ENCODE peak calls at places on chromosomes 16 and 17, in nine cellular contexts. One of them, this sample, is unnamed.

GRCh38 chr16:84795338-84796053 is 24.3 kb upstream of the CRISPLD2 start:
- DNase-seq in CD8-positive, alpha-beta T cell: no peak
- DNase-seq in OCI-LY7: no peak
- DNase-seq in GM23248: peak
- DNase-seq in WERI-Rb-1: no peak
- DNase-seq in tibial artery: peak
- DNase-seq in tibial nerve: peak
- DNase-seq in suprapubic skin: peak
- DNase-seq in substantia nigra: no peak
- DNase-seq in this sample: peak

GRCh38 chr16:68993885-68994284 is 111.6 kb upstream of the HAS3 start:
- DNase-seq in CD8-positive, alpha-beta T cell: no peak
- DNase-seq in OCI-LY7: no peak
- DNase-seq in GM23248: peak
- DNase-seq in WERI-Rb-1: no peak
- DNase-seq in tibial artery: no peak
- DNase-seq in tibial nerve: no peak
- DNase-seq in suprapubic skin: no peak
- DNase-seq in substantia nigra: no peak
- DNase-seq in this sample: no peak

GRCh38 chr16:88854306-88855111 is 2.2 kb downstream of the GALNS start:
- DNase-seq in CD8-positive, alpha-beta T cell: peak
- DNase-seq in OCI-LY7: peak
- DNase-seq in GM23248: no peak
- DNase-seq in WERI-Rb-1: no peak
- DNase-seq in tibial artery: no peak
- DNase-seq in tibial nerve: no peak
- DNase-seq in suprapubic skin: no peak
- DNase-seq in substantia nigra: no peak
- DNase-seq in this sample: no peak

GRCh38 chr17:4872786-4873185 is 26.6 kb upstream of the C17orf107 start:
- DNase-seq in CD8-positive, alpha-beta T cell: no peak
- DNase-seq in OCI-LY7: no peak
- DNase-seq in GM23248: no peak
- DNase-seq in WERI-Rb-1: no peak
- DNase-seq in tibial artery: no peak
- DNase-seq in tibial nerve: no peak
- DNase-seq in suprapubic skin: no peak
- DNase-seq in substantia nigra: peak
- DNase-seq in this sample: no peak

GRCh38 chr16:81367821-81368220 is 53.1 kb downstream of the GAN start:
- DNase-seq in CD8-positive, alpha-beta T cell: no peak
- DNase-seq in OCI-LY7: no peak
- DNase-seq in GM23248: no peak
- DNase-seq in WERI-Rb-1: no peak
- DNase-seq in tibial artery: no peak
- DNase-seq in tibial nerve: no peak
- DNase-seq in suprapubic skin: no peak
- DNase-seq in substantia nigra: no peak
- DNase-seq in this sample: no peak

GRCh38 chr17:17792551-17793377 is 44.0 kb downstream of the SREBF1 start:
- DNase-seq in CD8-positive, alpha-beta T cell: peak
- DNase-seq in OCI-LY7: no peak
- DNase-seq in GM23248: peak
- DNase-seq in WERI-Rb-1: peak
- DNase-seq in tibial artery: no peak
- DNase-seq in tibial nerve: no peak
- DNase-seq in suprapubic skin: no peak
- DNase-seq in substantia nigra: peak
- DNase-seq in this sample: no peak

GRCh38 chr17:68061512-68062313 is 26.2 kb downstream of the KPNA2 start:
- DNase-seq in CD8-positive, alpha-beta T cell: no peak
- DNase-seq in OCI-LY7: no peak
- DNase-seq in GM23248: peak
- DNase-seq in WERI-Rb-1: no peak
- DNase-seq in tibial artery: no peak
- DNase-seq in tibial nerve: no peak
- DNase-seq in suprapubic skin: peak
- DNase-seq in substantia nigra: no peak
- DNase-seq in this sample: no peak

GRCh38 chr16:66660422-66661209 is 35.9 kb downstream of the CMTM4 start:
- DNase-seq in CD8-positive, alpha-beta T cell: no peak
- DNase-seq in OCI-LY7: no peak
- DNase-seq in GM23248: peak
- DNase-seq in WERI-Rb-1: peak
- DNase-seq in tibial artery: peak
- DNase-seq in tibial nerve: peak
- DNase-seq in suprapubic skin: no peak
- DNase-seq in substantia nigra: peak
- DNase-seq in this sample: peak

GRCh38 chr16:72481419-72481818 is 309.5 kb upstream of the PMFBP1 start:
- DNase-seq in CD8-positive, alpha-beta T cell: no peak
- DNase-seq in OCI-LY7: no peak
- DNase-seq in GM23248: peak
- DNase-seq in WERI-Rb-1: no peak
- DNase-seq in tibial artery: no peak
- DNase-seq in tibial nerve: no peak
- DNase-seq in suprapubic skin: no peak
- DNase-seq in substantia nigra: no peak
- DNase-seq in this sample: no peak

GRCh38 chr16:3783516-3783915 is 66.2 kb upstream of the TRAP1 start:
- DNase-seq in CD8-positive, alpha-beta T cell: no peak
- DNase-seq in OCI-LY7: no peak
- DNase-seq in GM23248: no peak
- DNase-seq in WERI-Rb-1: no peak
- DNase-seq in tibial artery: no peak
- DNase-seq in tibial nerve: no peak
- DNase-seq in suprapubic skin: no peak
- DNase-seq in substantia nigra: no peak
- DNase-seq in this sample: no peak

GRCh38 chr16:70416748-70417616 is 21.9 kb downstream of the ST3GAL2 start:
- DNase-seq in CD8-positive, alpha-beta T cell: no peak
- DNase-seq in OCI-LY7: peak
- DNase-seq in GM23248: no peak
- DNase-seq in WERI-Rb-1: no peak
- DNase-seq in tibial artery: no peak
- DNase-seq in tibial nerve: no peak
- DNase-seq in suprapubic skin: no peak
- DNase-seq in substantia nigra: no peak
- DNase-seq in this sample: no peak

GRCh38 chr17:48213797-48214196 is 106.2 kb downstream of the SNX11 start:
- DNase-seq in CD8-positive, alpha-beta T cell: no peak
- DNase-seq in OCI-LY7: no peak
- DNase-seq in GM23248: no peak
- DNase-seq in WERI-Rb-1: no peak
- DNase-seq in tibial artery: no peak
- DNase-seq in tibial nerve: no peak
- DNase-seq in suprapubic skin: no peak
- DNase-seq in substantia nigra: no peak
- DNase-seq in this sample: no peak

GRCh38 chr16:1150511-1150982 is 2.4 kb upstream of the CACNA1H start:
- DNase-seq in CD8-positive, alpha-beta T cell: no peak
- DNase-seq in OCI-LY7: peak
- DNase-seq in GM23248: peak
- DNase-seq in WERI-Rb-1: no peak
- DNase-seq in tibial artery: no peak
- DNase-seq in tibial nerve: no peak
- DNase-seq in suprapubic skin: no peak
- DNase-seq in substantia nigra: no peak
- DNase-seq in this sample: no peak

GRCh38 chr16:19837984-19838707 is 46.5 kb downstream of the GPRC5B start:
- DNase-seq in CD8-positive, alpha-beta T cell: no peak
- DNase-seq in OCI-LY7: no peak
- DNase-seq in GM23248: no peak
- DNase-seq in WERI-Rb-1: no peak
- DNase-seq in tibial artery: no peak
- DNase-seq in tibial nerve: no peak
- DNase-seq in suprapubic skin: no peak
- DNase-seq in substantia nigra: no peak
- DNase-seq in this sample: no peak

GRCh38 chr17:62724398-62725146 is 83.5 kb downstream of the MARCHF10 start:
- DNase-seq in CD8-positive, alpha-beta T cell: peak
- DNase-seq in OCI-LY7: peak
- DNase-seq in GM23248: peak
- DNase-seq in WERI-Rb-1: no peak
- DNase-seq in tibial artery: no peak
- DNase-seq in tibial nerve: no peak
- DNase-seq in suprapubic skin: no peak
- DNase-seq in substantia nigra: no peak
- DNase-seq in this sample: no peak

GRCh38 chr17:75511610-75512575 is 3.4 kb downstream of the CASKIN2 start:
- DNase-seq in CD8-positive, alpha-beta T cell: no peak
- DNase-seq in OCI-LY7: no peak
- DNase-seq in GM23248: no peak
- DNase-seq in WERI-Rb-1: no peak
- DNase-seq in tibial artery: no peak
- DNase-seq in tibial nerve: no peak
- DNase-seq in suprapubic skin: no peak
- DNase-seq in substantia nigra: no peak
- DNase-seq in this sample: no peak

GRCh38 chr17:1880851-1881630 is 51.2 kb downstream of the RPA1 start:
- DNase-seq in CD8-positive, alpha-beta T cell: no peak
- DNase-seq in OCI-LY7: no peak
- DNase-seq in GM23248: peak
- DNase-seq in WERI-Rb-1: no peak
- DNase-seq in tibial artery: no peak
- DNase-seq in tibial nerve: no peak
- DNase-seq in suprapubic skin: no peak
- DNase-seq in substantia nigra: peak
- DNase-seq in this sample: no peak

GRCh38 chr17:8924595-8924994 is 40.9 kb downstream of the PIK3R5 start:
- DNase-seq in CD8-positive, alpha-beta T cell: no peak
- DNase-seq in OCI-LY7: no peak
- DNase-seq in GM23248: no peak
- DNase-seq in WERI-Rb-1: no peak
- DNase-seq in tibial artery: no peak
- DNase-seq in tibial nerve: no peak
- DNase-seq in suprapubic skin: no peak
- DNase-seq in substantia nigra: no peak
- DNase-seq in this sample: no peak

GRCh38 chr16:47132310-47132709 is 11.4 kb downstream of the NETO2 start:
- DNase-seq in CD8-positive, alpha-beta T cell: no peak
- DNase-seq in OCI-LY7: peak
- DNase-seq in GM23248: no peak
- DNase-seq in WERI-Rb-1: no peak
- DNase-seq in tibial artery: no peak
- DNase-seq in tibial nerve: no peak
- DNase-seq in suprapubic skin: no peak
- DNase-seq in substantia nigra: no peak
- DNase-seq in this sample: no peak

GRCh38 chr16:19809121-19809635 is 75.5 kb downstream of the GPRC5B start:
- DNase-seq in CD8-positive, alpha-beta T cell: no peak
- DNase-seq in OCI-LY7: no peak
- DNase-seq in GM23248: no peak
- DNase-seq in WERI-Rb-1: no peak
- DNase-seq in tibial artery: peak
- DNase-seq in tibial nerve: no peak
- DNase-seq in suprapubic skin: no peak
- DNase-seq in substantia nigra: no peak
- DNase-seq in this sample: no peak

DNA sequence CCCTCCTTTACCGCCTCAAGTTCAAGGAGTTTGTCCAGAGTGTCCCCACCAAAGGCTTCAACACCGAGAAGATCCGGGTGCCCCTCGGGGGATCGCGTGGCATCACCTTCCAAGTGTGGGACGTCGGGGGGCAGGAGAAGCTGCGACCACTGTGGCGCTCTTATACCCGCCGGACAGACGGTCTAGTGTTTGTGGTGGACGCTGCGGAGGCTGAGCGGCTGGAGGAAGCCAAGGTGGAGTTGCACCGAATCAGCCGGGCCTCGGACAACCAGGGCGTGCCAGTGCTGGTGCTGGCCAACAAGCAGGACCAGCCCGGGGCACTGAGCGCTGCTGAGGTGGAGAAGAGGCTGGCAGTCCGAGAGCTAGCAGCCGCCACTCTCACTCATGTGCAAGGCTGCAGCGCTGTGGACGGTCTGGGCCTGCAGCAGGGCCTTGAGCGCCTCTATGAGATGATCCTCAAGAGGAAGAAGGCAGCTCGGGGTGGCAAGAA is 1.1 kb downstream of the ARL4D start:
- DNase-seq in CD8-positive, alpha-beta T cell: no peak
- DNase-seq in OCI-LY7: no peak
- DNase-seq in GM23248: no peak
- DNase-seq in WERI-Rb-1: no peak
- DNase-seq in tibial artery: no peak
- DNase-seq in tibial nerve: no peak
- DNase-seq in suprapubic skin: no peak
- DNase-seq in substantia nigra: no peak
- DNase-seq in this sample: no peak
- H3K27ac ChIP-seq in CD8-positive, alpha-beta T cell: no peak
- H3K27ac ChIP-seq in OCI-LY7: no peak
- H3K27ac ChIP-seq in GM23248: peak
- H3K27ac ChIP-seq in WERI-Rb-1: peak
- H3K27ac ChIP-seq in tibial artery: peak
- H3K27ac ChIP-seq in tibial nerve: peak
- H3K27ac ChIP-seq in suprapubic skin: peak
- H3K27ac ChIP-seq in substantia nigra: no peak
- H3K27ac ChIP-seq in this sample: peak

DNA sequence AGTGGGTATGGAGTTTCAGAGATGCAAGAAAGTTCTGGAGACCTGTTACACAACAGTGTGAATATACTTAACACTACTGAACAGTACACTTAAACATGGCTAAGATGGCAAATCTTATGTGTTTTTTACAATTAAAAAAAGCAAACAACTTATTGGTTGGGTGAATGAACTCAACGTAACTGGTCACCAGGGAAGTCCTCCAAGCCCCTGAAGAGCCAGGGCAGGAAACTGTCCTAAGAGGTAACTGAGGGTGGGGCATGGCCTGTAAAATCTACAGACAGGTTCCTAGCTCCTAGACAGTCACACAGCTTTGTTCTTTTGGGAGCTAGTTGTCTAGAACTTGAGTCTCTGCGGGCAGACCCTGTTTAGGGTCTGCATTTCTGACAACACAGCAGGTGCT is 10.3 kb downstream of the CSF3 start:
- DNase-seq in CD8-positive, alpha-beta T cell: no peak
- DNase-seq in OCI-LY7: no peak
- DNase-seq in GM23248: no peak
- DNase-seq in WERI-Rb-1: no peak
- DNase-seq in tibial artery: no peak
- DNase-seq in tibial nerve: no peak
- DNase-seq in suprapubic skin: no peak
- DNase-seq in substantia nigra: no peak
- DNase-seq in this sample: no peak
- H3K27ac ChIP-seq in CD8-positive, alpha-beta T cell: no peak
- H3K27ac ChIP-seq in OCI-LY7: no peak
- H3K27ac ChIP-seq in GM23248: peak
- H3K27ac ChIP-seq in WERI-Rb-1: no peak
- H3K27ac ChIP-seq in tibial artery: no peak
- H3K27ac ChIP-seq in tibial nerve: no peak
- H3K27ac ChIP-seq in suprapubic skin: no peak
- H3K27ac ChIP-seq in substantia nigra: no peak
- H3K27ac ChIP-seq in this sample: no peak

GRCh38 chr17:21294321-21295035 is 10.0 kb downstream of the MAP2K3 start:
- DNase-seq in CD8-positive, alpha-beta T cell: no peak
- DNase-seq in OCI-LY7: no peak
- DNase-seq in GM23248: no peak
- DNase-seq in WERI-Rb-1: no peak
- DNase-seq in tibial artery: no peak
- DNase-seq in tibial nerve: no peak
- DNase-seq in suprapubic skin: no peak
- DNase-seq in substantia nigra: no peak
- DNase-seq in this sample: no peak
- H3K27ac ChIP-seq in CD8-positive, alpha-beta T cell: no peak
- H3K27ac ChIP-seq in OCI-LY7: no peak
- H3K27ac ChIP-seq in GM23248: no peak
- H3K27ac ChIP-seq in WERI-Rb-1: no peak
- H3K27ac ChIP-seq in tibial artery: no peak
- H3K27ac ChIP-seq in tibial nerve: no peak
- H3K27ac ChIP-seq in suprapubic skin: no peak
- H3K27ac ChIP-seq in substantia nigra: no peak
- H3K27ac ChIP-seq in this sample: no peak

GRCh38 chr17:79027925-79028491 is 4.0 kb downstream of the C1QTNF1 start:
- DNase-seq in CD8-positive, alpha-beta T cell: no peak
- DNase-seq in OCI-LY7: no peak
- DNase-seq in GM23248: peak
- DNase-seq in WERI-Rb-1: no peak
- DNase-seq in tibial artery: peak
- DNase-seq in tibial nerve: peak
- DNase-seq in suprapubic skin: peak
- DNase-seq in substantia nigra: no peak
- DNase-seq in this sample: no peak
- H3K27ac ChIP-seq in CD8-positive, alpha-beta T cell: no peak
- H3K27ac ChIP-seq in OCI-LY7: no peak
- H3K27ac ChIP-seq in GM23248: no peak
- H3K27ac ChIP-seq in WERI-Rb-1: no peak
- H3K27ac ChIP-seq in tibial artery: peak
- H3K27ac ChIP-seq in tibial nerve: peak
- H3K27ac ChIP-seq in suprapubic skin: peak
- H3K27ac ChIP-seq in substantia nigra: no peak
- H3K27ac ChIP-seq in this sample: peak

This sample was measured in thoracic aorta.